ENCODE peak calls at places on chromosome 15, in eight cellular contexts. I is HepG2, M is Peyer's patch, F is Panc1, Y is PC-9, Q is left ventricle myocardium inferior, N is A549, H is spleen. R is an unnamed sample.

GRCh38 chr15:64634020-64634419 is 141.4 kb downstream of the RBPMS2 start:
- DNase-seq in I (peak; percentile 27), M (no peak), F (no peak), Y (no peak), Q (no peak), N (no peak), H (no peak), R (no peak)

GRCh38 chr15:52656412-52656811 is 22.8 kb downstream of the ATOSA start:
- DNase-seq in I (no peak), M (no peak), F (no peak), Y (no peak), Q (no peak), N (no peak), H (no peak), R (no peak)

GRCh38 chr15:93110502-93111040 is 21.6 kb upstream of the RGMA start:
- DNase-seq in I (no peak), M (no peak), F (no peak), Y (no peak), Q (no peak), N (no peak), H (no peak), R (no peak)

GRCh38 chr15:91515188-91515754 is 338.2 kb upstream of the SLCO3A1 start:
- DNase-seq in I (no peak), M (no peak), F (no peak), Y (peak; percentile 62), Q (peak; percentile 63), N (peak; percentile 67), H (no peak), R (no peak)

GRCh38 chr15:53448215-53449001 is 311.1 kb downstream of the WDR72 start:
- DNase-seq in I (no peak), M (no peak), F (no peak), Y (no peak), Q (no peak), N (no peak), H (no peak), R (no peak)

GRCh38 chr15:78056714-78057269 is 20.7 kb downstream of the TBC1D2B start:
- DNase-seq in I (no peak), M (no peak), F (no peak), Y (no peak), Q (no peak), N (no peak), H (no peak), R (peak; percentile 41)

GRCh38 chr15:64343841-64344240 is 12.1 kb downstream of the CSNK1G1 start:
- DNase-seq in I (no peak), M (no peak), F (no peak), Y (no peak), Q (no peak), N (no peak), H (no peak), R (no peak)

GRCh38 chr15:68385240-68385561 is 46.8 kb downstream of the ITGA11 start:
- DNase-seq in I (no peak), M (no peak), F (no peak), Y (no peak), Q (no peak), N (no peak), H (no peak), R (no peak)

GRCh38 chr15:88918738-88919137 is 5.6 kb upstream of the MFGE8 start:
- DNase-seq in I (no peak), M (no peak), F (peak; percentile 95), Y (peak; percentile 87), Q (peak; percentile 74), N (peak; percentile 77), H (no peak), R (no peak)

GRCh38 chr15:40597024-40597423 is 3.0 kb downstream of the KNL1 start:
- DNase-seq in I (no peak), M (no peak), F (no peak), Y (no peak), Q (no peak), N (no peak), H (no peak), R (no peak)

GRCh38 chr15:84702961-84703482 is 12.9 kb downstream of the SEC11A start:
- DNase-seq in I (no peak), M (no peak), F (no peak), Y (no peak), Q (peak; percentile 34), N (no peak), H (no peak), R (peak; percentile 25)

GRCh38 chr15:69869291-69869690 is 228.4 kb downstream of the TLE3 start:
- DNase-seq in I (no peak), M (no peak), F (no peak), Y (peak; percentile 71), Q (no peak), N (no peak), H (no peak), R (no peak)

GRCh38 chr15:92365079-92365478 is 28.6 kb upstream of the ST8SIA2 start:
- DNase-seq in I (peak; percentile 45), M (no peak), F (no peak), Y (peak; percentile 41), Q (no peak), N (no peak), H (no peak), R (no peak)

GRCh38 chr15:48924528-48925393 is 39.0 kb downstream of the SHC4 start:
- DNase-seq in I (no peak), M (no peak), F (no peak), Y (no peak), Q (no peak), N (no peak), H (no peak), R (no peak)

GRCh38 chr15:64969401-64969800 is 20.3 kb downstream of the SPG21 start:
- DNase-seq in I (no peak), M (no peak), F (no peak), Y (no peak), Q (no peak), N (no peak), H (no peak), R (no peak)

GRCh38 chr15:51765751-51766150 is 14.4 kb downstream of the TMOD2 start:
- DNase-seq in I (no peak), M (no peak), F (no peak), Y (no peak), Q (no peak), N (no peak), H (no peak), R (no peak)

GRCh38 chr15:28885630-28886430 is at the start of gene APBA2:
- DNase-seq in I (no peak), M (no peak), F (no peak), Y (no peak), Q (no peak), N (peak; percentile 55), H (peak; percentile 83), R (peak; percentile 75)

GRCh38 chr15:39079296-39079834 is 501.5 kb upstream of the THBS1 start:
- DNase-seq in I (no peak), M (no peak), F (no peak), Y (no peak), Q (no peak), N (peak; percentile 82), H (no peak), R (no peak)

GRCh38 chr15:34588046-34588674 is 4.7 kb upstream of the GOLGA8B start:
- DNase-seq in I (peak; percentile 80), M (no peak), F (peak; percentile 56), Y (no peak), Q (no peak), N (peak; percentile 94), H (peak; percentile 66), R (no peak)

DNA sequence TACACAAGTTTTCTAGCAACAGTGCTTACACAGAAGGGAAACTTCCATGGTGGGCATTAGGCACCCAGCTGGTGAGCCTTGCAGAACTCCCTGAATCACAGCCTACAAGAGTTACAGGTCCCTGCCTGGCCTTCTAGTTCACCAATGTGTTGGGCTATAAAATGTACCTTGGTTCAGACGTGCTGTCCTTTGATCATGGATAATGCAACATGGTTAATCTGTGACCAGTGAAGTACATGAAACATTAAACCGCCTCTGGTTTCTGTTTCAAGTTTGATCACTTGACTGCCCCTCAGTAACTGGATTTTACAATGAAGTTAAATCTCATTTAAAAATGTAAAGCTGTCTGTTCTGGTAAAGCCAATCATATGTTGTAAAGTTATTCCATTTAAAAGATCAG is 51.8 kb downstream of the FMN1 start:
- DNase-seq in I (peak; percentile 18), M (no peak), F (no peak), Y (no peak), Q (no peak), N (no peak), H (no peak), R (no peak)
- H3K27ac ChIP-seq in I (no peak overlapping the region), M (no peak overlapping the region), F (no peak overlapping the region), Y (no peak overlapping the region), Q (no peak overlapping the region), N (no peak overlapping the region), H (no peak overlapping the region), R (no peak overlapping the region)

DNA sequence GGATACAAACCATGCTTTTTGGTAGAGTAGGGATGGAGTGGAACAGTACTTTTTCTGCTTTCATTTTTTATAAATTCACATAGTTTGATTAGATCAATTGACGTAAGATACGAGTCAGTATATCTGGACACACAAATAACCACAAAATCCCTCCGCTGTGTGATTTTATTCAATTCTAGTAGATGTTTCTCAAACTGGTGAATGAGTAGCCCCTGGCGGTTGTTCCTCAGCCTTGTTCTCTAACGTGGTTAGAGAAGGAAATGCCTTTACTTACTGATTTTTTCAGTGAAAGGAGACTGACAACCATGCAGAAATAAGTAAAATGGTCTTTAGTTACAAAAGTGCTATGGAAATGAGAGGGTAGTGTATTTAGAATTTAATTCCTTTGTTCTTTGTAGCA is 161.0 kb downstream of the TCF12 start:
- DNase-seq in I (no peak), M (no peak), F (no peak), Y (no peak), Q (no peak), N (no peak), H (no peak), R (no peak)
- TF ChIP-seq CTCF in I (no peak), M (no peak), F (no peak), Y (no peak), Q (no peak), N (no peak), H (no peak), R (no peak)

GRCh38 chr15:33200903-33201302 is 6.4 kb upstream of the FMN1 start:
- DNase-seq in I (no peak), M (no peak), F (no peak), Y (peak; percentile 87), Q (no peak), N (no peak), H (no peak), R (no peak)
- H3K4me1 ChIP-seq in I (peaks cover 24% of the 10 kb centered on the region), M (peaks cover 4% of the 10 kb centered on the region), F (peaks cover 14% of the 10 kb centered on the region), Y (peaks cover 41% of the 10 kb centered on the region), Q (peaks cover 6% of the 10 kb centered on the region), N (peaks cover 31% of the 10 kb centered on the region), H (peaks cover 12% of the 10 kb centered on the region), R (no peaks in the 10 kb centered on the region)

GRCh38 chr15:94262201-94262600 is 30.8 kb downstream of the MCTP2 start:
- DNase-seq in I (no peak), M (no peak), F (no peak), Y (no peak), Q (no peak), N (no peak), H (no peak), R (no peak)
- H3K27ac ChIP-seq in I (no peak overlapping the region), M (no peak overlapping the region), F (no peak overlapping the region), Y (no peak overlapping the region), Q (no peak overlapping the region), N (no peak overlapping the region), H (peak overlapping the region; percentile 67), R (no peak overlapping the region)

GRCh38 chr15:42371125-42371524 is 11.8 kb downstream of the CAPN3 start:
- DNase-seq in I (peak; percentile 42), M (no peak), F (no peak), Y (no peak), Q (no peak), N (peak; percentile 16), H (no peak), R (no peak)
- TF ChIP-seq CTCF in I (peak; percentile 36), M (no peak), F (no peak), Y (peak; percentile 37), Q (no peak), N (no peak), H (no peak), R (no peak)